ENCODE peak calls at places on chromosomes 13 and 19, in seven cellular contexts. Y is IMR-90, V is thoracic aorta, O is breast epithelium, G is tibial artery, W is WERI-Rb-1, T is hepatocyte. Z is an unnamed sample.
A peak's percentile ranks its signal among the peaks of the same experiment; 100 is the strongest.

GRCh38 chr19:13961826-13962737 is 9.8 kb downstream of the DCAF15 start:
- DNase-seq in Y (peak; percentile 13), V (no peak), W (no peak), T (peak; percentile 16), O (no peak), G (no peak), Z (no peak)

GRCh38 chr13:26719356-26719945 is 41.1 kb downstream of the GPR12 start:
- DNase-seq in W (peak; percentile 81), O (no peak), Y (peak; percentile 4), T (no peak), V (no peak), G (no peak), Z (no peak)

GRCh38 chr13:23707674-23708073 is 137.5 kb downstream of the TNFRSF19 start:
- DNase-seq in W (peak; percentile 50), G (no peak), V (no peak), Y (peak; percentile 49), O (no peak), T (no peak), Z (no peak)

GRCh38 chr13:94351292-94352000 is 128.0 kb downstream of the DCT start:
- DNase-seq in Y (peak; percentile 92), O (no peak), T (no peak), W (peak; percentile 69), G (no peak), V (no peak), Z (no peak)

GRCh38 chr13:26051231-26052135 is at the start of gene SHISA2:
- DNase-seq in G (no peak), W (peak; percentile 87), O (no peak), T (peak; percentile 77), Y (peak; percentile 31), V (no peak), Z (no peak)

GRCh38 chr19:40143612-40144011 is 47.6 kb upstream of the MAP3K10 start:
- DNase-seq in Y (no peak), V (no peak), W (no peak), T (no peak), G (no peak), O (no peak), Z (no peak)

GRCh38 chr19:44807652-44808462 is 1.0 kb upstream of the BCAM start:
- DNase-seq in V (no peak), W (peak; percentile 71), G (no peak), T (peak; percentile 72), O (peak; percentile 77), Y (peak; percentile 34), Z (peak; percentile 82)

GRCh38 chr13:99422556-99423220 is 78.6 kb upstream of the TM9SF2 start:
- DNase-seq in Y (no peak), V (no peak), T (no peak), G (no peak), W (peak; percentile 2), O (no peak), Z (no peak)

GRCh38 chr19:47609885-47610545 is 1.1 kb downstream of the BICRA start:
- DNase-seq in O (peak; percentile 29), T (peak; percentile 66), Y (peak; percentile 26), W (peak; percentile 49), V (no peak), G (peak; percentile 41), Z (no peak)

GRCh38 chr13:50140153-50140552 is 124.9 kb downstream of the KCNRG start:
- DNase-seq in Y (no peak), T (no peak), O (no peak), G (no peak), W (no peak), V (no peak), Z (no peak)

GRCh38 chr13:39037410-39037879 is 444 bp downstream of the PROSER1 start:
- DNase-seq in Y (no peak), O (peak; percentile 23), T (no peak), V (no peak), G (peak; percentile 24), W (no peak), Z (no peak)

GRCh38 chr19:35462476-35462953 is 14.5 kb downstream of the FFAR2 start:
- DNase-seq in V (no peak), G (no peak), O (no peak), Y (no peak), W (no peak), T (no peak), Z (no peak)

GRCh38 chr13:30821421-30821820 is 84.7 kb upstream of the MEDAG start:
- DNase-seq in Y (no peak), G (no peak), O (no peak), V (no peak), W (no peak), T (no peak), Z (no peak)

GRCh38 chr13:24220086-24220703 is 59.7 kb downstream of the SPATA13 start:
- DNase-seq in G (peak; percentile 57), O (no peak), V (peak; percentile 33), T (peak; percentile 91), W (peak; percentile 77), Y (peak; percentile 88), Z (no peak)

GRCh38 chr19:47598407-47599349 is 10.3 kb upstream of the BICRA start:
- DNase-seq in O (peak; percentile 69), Y (peak; percentile 96), V (peak; percentile 55), W (peak; percentile 27), T (peak; percentile 90), G (peak; percentile 86), Z (peak; percentile 84)

GRCh38 chr19:13823901-13824300 is 28.7 kb downstream of the ZSWIM4 start:
- DNase-seq in Y (no peak), W (no peak), G (no peak), O (no peak), V (no peak), T (no peak), Z (no peak)

GRCh38 chr13:23674795-23675640 is 104.8 kb downstream of the TNFRSF19 start:
- DNase-seq in V (no peak), T (peak; percentile 28), Y (peak; percentile 99), W (no peak), G (no peak), O (no peak), Z (no peak)

DNA sequence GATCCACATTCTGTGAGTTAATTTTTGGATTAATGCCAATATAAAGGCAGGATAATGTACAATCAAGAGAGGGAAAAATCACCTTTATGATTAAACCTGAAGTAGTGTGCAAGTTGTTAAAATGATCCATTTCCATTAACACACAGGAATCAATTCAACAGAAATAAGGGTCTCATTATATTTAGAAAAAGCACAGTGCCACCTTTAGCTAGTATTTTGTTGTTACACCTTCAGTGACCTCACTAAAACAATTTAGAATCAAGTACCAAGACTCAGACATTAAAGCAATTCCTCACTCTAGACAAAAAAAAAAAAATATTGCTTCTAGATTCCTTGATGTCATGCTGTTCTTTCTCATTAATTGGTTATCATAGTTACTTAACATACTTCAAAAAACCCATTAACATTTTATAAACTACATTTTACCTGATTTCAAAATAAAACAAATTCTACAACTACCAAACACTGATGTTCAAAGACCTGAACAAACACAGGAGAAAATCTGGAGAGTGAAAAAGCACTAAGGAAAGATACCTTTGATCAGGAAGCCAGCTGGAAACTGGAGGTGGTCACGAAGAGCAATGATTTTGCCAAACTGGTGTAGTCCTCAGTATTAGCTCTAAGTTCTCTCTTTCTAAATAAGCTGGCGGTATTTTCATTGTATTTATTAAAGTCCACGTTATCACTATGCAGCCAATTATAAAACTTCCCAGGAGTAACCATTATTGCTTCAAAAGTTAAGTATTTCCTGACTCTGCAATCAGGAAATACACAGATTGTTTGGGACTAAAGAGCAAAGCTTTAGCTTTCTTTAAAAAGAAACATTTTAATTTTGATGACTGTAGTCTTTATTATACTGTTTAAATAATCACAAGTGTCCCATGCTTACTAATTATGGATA is 115.3 kb downstream of the TBC1D4 start:
- DNase-seq in V (no peak), Y (no peak), G (no peak), T (no peak), O (no peak), W (no peak), Z (no peak)
- TF ChIP-seq CTCF in V (no peak), Y (no peak), G (no peak), T (no peak), O (no peak), W (no peak), Z (no peak)

GRCh38 chr19:2740314-2740656 is 468 bp upstream of the SLC39A3 start:
- DNase-seq in W (no peak), G (no peak), Y (no peak), O (no peak), V (no peak), T (no peak), Z (no peak)

GRCh38 chr19:2739602-2740313 is at the start of gene SLC39A3:
- DNase-seq in G (peak; percentile 99), Y (peak; percentile 98), O (peak; percentile 97), T (peak; percentile 98), W (peak; percentile 99), V (peak; percentile 96), Z (peak; percentile 92)

GRCh38 chr19:2744113-2744512 is 4.3 kb upstream of the SLC39A3 start:
- DNase-seq in G (no peak), V (no peak), Y (no peak), O (no peak), T (no peak), W (no peak), Z (no peak)

GRCh38 chr19:2747349-2747748 is 7.5 kb upstream of the SLC39A3 start:
- DNase-seq in T (no peak), Y (no peak), G (no peak), W (no peak), V (no peak), O (no peak), Z (no peak)

GRCh38 chr19:2743099-2743498 is 3.3 kb upstream of the SLC39A3 start:
- DNase-seq in T (no peak), O (no peak), W (no peak), V (no peak), Y (no peak), G (no peak), Z (no peak)
- H3K27ac ChIP-seq in T (no peak overlapping the region), O (no peak overlapping the region), W (no peak overlapping the region), V (no peak overlapping the region), Y (no peak overlapping the region), G (no peak overlapping the region), Z (no peak overlapping the region)

DNA sequence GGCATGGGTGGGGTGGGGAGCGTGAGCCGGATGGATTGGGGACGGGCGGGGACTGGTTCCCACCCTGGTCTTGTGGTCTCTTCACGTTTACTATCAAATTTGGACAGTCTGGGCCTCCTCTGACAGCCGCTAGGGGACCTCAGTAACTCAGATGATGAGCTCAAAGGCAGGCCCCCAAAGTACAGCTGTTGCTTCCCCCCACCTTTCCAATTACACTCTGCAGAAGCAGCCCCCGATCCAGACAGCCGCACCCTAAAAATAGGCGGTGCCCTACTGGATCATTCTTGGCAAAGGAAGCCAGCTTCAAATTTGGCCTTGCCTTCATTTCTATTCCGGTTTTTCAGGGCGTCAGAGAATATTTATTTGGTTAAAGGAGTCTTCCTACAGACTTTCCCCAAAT is 1.9 kb upstream of the FOXO1 start:
- DNase-seq in V (no peak), Y (no peak), O (no peak), W (no peak), G (peak; percentile 67), T (peak; percentile 39), Z (no peak)
- TF ChIP-seq CTCF in V (no peak), Y (peak; percentile 21), O (no peak), W (no peak), G (peak; percentile 30), T (peak; percentile 33), Z (peak; percentile 53)

DNA sequence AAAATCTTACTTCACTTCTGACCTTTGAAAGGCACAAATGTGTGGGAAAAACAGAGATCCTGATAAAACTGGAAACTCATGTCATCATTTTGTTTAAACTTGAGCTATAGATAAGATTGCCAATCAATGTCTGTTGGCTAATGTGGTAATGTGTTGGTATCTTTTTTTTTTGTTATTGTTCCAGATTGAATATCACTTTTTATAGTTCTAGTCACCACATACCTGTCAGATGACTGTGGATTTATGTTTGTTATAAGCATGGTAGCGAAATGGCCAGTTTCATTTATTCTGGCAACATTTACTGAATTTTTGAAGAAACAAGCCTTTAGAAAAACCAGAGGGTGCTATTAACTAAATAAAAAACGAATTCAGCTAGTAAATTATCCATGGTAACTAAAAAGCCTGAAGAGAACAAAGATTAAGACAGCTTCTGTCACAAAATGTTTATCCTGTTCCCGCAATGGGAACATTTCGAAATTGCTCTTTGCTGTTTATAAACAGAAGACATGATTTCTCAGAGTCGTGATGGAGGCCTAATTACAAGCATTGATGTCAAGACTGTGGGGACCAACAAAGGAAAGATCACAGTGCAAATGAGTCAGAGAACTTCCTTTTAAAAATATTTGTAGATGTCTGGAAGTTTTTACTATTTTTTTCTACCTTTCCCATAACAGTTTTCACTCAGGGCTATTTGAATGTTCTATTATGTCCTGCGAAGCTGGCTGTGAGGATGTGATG is 82.9 kb upstream of the POSTN start:
- DNase-seq in Y (peak; percentile 94), V (no peak), O (no peak), W (no peak), T (no peak), G (no peak), Z (no peak)
- H3K27ac ChIP-seq in Y (peak overlapping the region; percentile 22), V (peak overlapping the region; percentile 72), O (no peak overlapping the region), W (no peak overlapping the region), T (peak overlapping the region; percentile 69), G (peak overlapping the region; percentile 63), Z (no peak overlapping the region)

Z was measured in RWPE2.